ENCODE peak calls at places on chromosome 10, in six cellular contexts. One of them, this sample, is unnamed.

GRCh38 chr10:79898597-79899325 is 50.1 kb downstream of the SFTPD start:
- DNase-seq in PC-3: no peak
- DNase-seq in Peyer's patch: no peak
- DNase-seq in transverse colon: no peak
- DNase-seq in cardiac muscle cell: no peak
- DNase-seq in neuronal stem cell: no peak
- DNase-seq in this sample: no peak

GRCh38 chr10:71077796-71078453 is 134.4 kb upstream of the UNC5B start:
- DNase-seq in PC-3: no peak
- DNase-seq in Peyer's patch: no peak
- DNase-seq in transverse colon: peak; percentile 3
- DNase-seq in cardiac muscle cell: no peak
- DNase-seq in neuronal stem cell: no peak
- DNase-seq in this sample: peak; percentile 4

GRCh38 chr10:28327494-28327886 is 24.6 kb upstream of the MPP7 start:
- DNase-seq in PC-3: no peak
- DNase-seq in Peyer's patch: no peak
- DNase-seq in transverse colon: no peak
- DNase-seq in cardiac muscle cell: peak; percentile 51
- DNase-seq in neuronal stem cell: no peak
- DNase-seq in this sample: no peak

GRCh38 chr10:122196218-122196617 is 74.9 kb upstream of the BTBD16 start:
- DNase-seq in PC-3: no peak
- DNase-seq in Peyer's patch: no peak
- DNase-seq in transverse colon: no peak
- DNase-seq in cardiac muscle cell: no peak
- DNase-seq in neuronal stem cell: no peak
- DNase-seq in this sample: no peak

GRCh38 chr10:82150123-82150900 is 275.3 kb downstream of the NRG3 start:
- DNase-seq in PC-3: no peak
- DNase-seq in Peyer's patch: no peak
- DNase-seq in transverse colon: peak; percentile 20
- DNase-seq in cardiac muscle cell: peak; percentile 69
- DNase-seq in neuronal stem cell: peak; percentile 63
- DNase-seq in this sample: peak; percentile 79

GRCh38 chr10:88810196-88810961 is 7.8 kb downstream of the LIPM start:
- DNase-seq in PC-3: peak; percentile 79
- DNase-seq in Peyer's patch: peak; percentile 17
- DNase-seq in transverse colon: no peak
- DNase-seq in cardiac muscle cell: peak; percentile 69
- DNase-seq in neuronal stem cell: peak; percentile 24
- DNase-seq in this sample: peak; percentile 37

GRCh38 chr10:14074062-14074884 is 256.5 kb downstream of the FRMD4A start:
- DNase-seq in PC-3: peak; percentile 95
- DNase-seq in Peyer's patch: peak; percentile 26
- DNase-seq in transverse colon: peak; percentile 64
- DNase-seq in cardiac muscle cell: peak; percentile 28
- DNase-seq in neuronal stem cell: no peak
- DNase-seq in this sample: no peak

GRCh38 chr10:89029785-89030437 is 39.3 kb downstream of the FAS start:
- DNase-seq in PC-3: peak; percentile 73
- DNase-seq in Peyer's patch: peak; percentile 64
- DNase-seq in transverse colon: peak; percentile 73
- DNase-seq in cardiac muscle cell: peak; percentile 82
- DNase-seq in neuronal stem cell: peak; percentile 60
- DNase-seq in this sample: peak; percentile 64

GRCh38 chr10:35369049-35369760 is 32.9 kb downstream of the CCNY start:
- DNase-seq in PC-3: no peak
- DNase-seq in Peyer's patch: no peak
- DNase-seq in transverse colon: no peak
- DNase-seq in cardiac muscle cell: no peak
- DNase-seq in neuronal stem cell: no peak
- DNase-seq in this sample: no peak

GRCh38 chr10:33483124-33483794 is 148.8 kb upstream of the NRP1 start:
- DNase-seq in PC-3: no peak
- DNase-seq in Peyer's patch: no peak
- DNase-seq in transverse colon: no peak
- DNase-seq in cardiac muscle cell: no peak
- DNase-seq in neuronal stem cell: peak; percentile 52
- DNase-seq in this sample: no peak

GRCh38 chr10:6473430-6473829 is 106.6 kb downstream of the PRKCQ start:
- DNase-seq in PC-3: no peak
- DNase-seq in Peyer's patch: peak; percentile 35
- DNase-seq in transverse colon: peak; percentile 9
- DNase-seq in cardiac muscle cell: no peak
- DNase-seq in neuronal stem cell: no peak
- DNase-seq in this sample: no peak

GRCh38 chr10:10320981-10321380 is 696.7 kb upstream of the CELF2 start:
- DNase-seq in PC-3: no peak
- DNase-seq in Peyer's patch: no peak
- DNase-seq in transverse colon: no peak
- DNase-seq in cardiac muscle cell: no peak
- DNase-seq in neuronal stem cell: no peak
- DNase-seq in this sample: no peak

GRCh38 chr10:101063548-101064414 is 2.0 kb downstream of the KAZALD1 start:
- DNase-seq in PC-3: no peak
- DNase-seq in Peyer's patch: no peak
- DNase-seq in transverse colon: no peak
- DNase-seq in cardiac muscle cell: no peak
- DNase-seq in neuronal stem cell: no peak
- DNase-seq in this sample: peak; percentile 45

GRCh38 chr10:119006451-119007210 is 22.9 kb upstream of the NANOS1 start:
- DNase-seq in PC-3: peak; percentile 98
- DNase-seq in Peyer's patch: no peak
- DNase-seq in transverse colon: peak; percentile 61
- DNase-seq in cardiac muscle cell: no peak
- DNase-seq in neuronal stem cell: no peak
- DNase-seq in this sample: no peak

GRCh38 chr10:83273035-83273434 is 866.3 kb upstream of the GHITM start:
- DNase-seq in PC-3: no peak
- DNase-seq in Peyer's patch: no peak
- DNase-seq in transverse colon: no peak
- DNase-seq in cardiac muscle cell: no peak
- DNase-seq in neuronal stem cell: no peak
- DNase-seq in this sample: no peak

GRCh38 chr10:19876570-19876969 is 60.3 kb downstream of the PLXDC2 start:
- DNase-seq in PC-3: no peak
- DNase-seq in Peyer's patch: no peak
- DNase-seq in transverse colon: no peak
- DNase-seq in cardiac muscle cell: no peak
- DNase-seq in neuronal stem cell: no peak
- DNase-seq in this sample: no peak

GRCh38 chr10:91643700-91644099 is 10.8 kb upstream of the PPP1R3C start:
- DNase-seq in PC-3: peak; percentile 63
- DNase-seq in Peyer's patch: no peak
- DNase-seq in transverse colon: no peak
- DNase-seq in cardiac muscle cell: no peak
- DNase-seq in neuronal stem cell: no peak
- DNase-seq in this sample: peak; percentile 40

GRCh38 chr10:48494611-48495010 is 110.3 kb downstream of the ARHGAP22 start:
- DNase-seq in PC-3: no peak
- DNase-seq in Peyer's patch: peak; percentile 6
- DNase-seq in transverse colon: no peak
- DNase-seq in cardiac muscle cell: no peak
- DNase-seq in neuronal stem cell: no peak
- DNase-seq in this sample: no peak

GRCh38 chr10:100662067-100662466 is 83.3 kb upstream of the PAX2 start:
- DNase-seq in PC-3: no peak
- DNase-seq in Peyer's patch: no peak
- DNase-seq in transverse colon: no peak
- DNase-seq in cardiac muscle cell: no peak
- DNase-seq in neuronal stem cell: no peak
- DNase-seq in this sample: no peak

GRCh38 chr10:60305394-60305892 is 84.2 kb downstream of the ANK3 start:
- DNase-seq in PC-3: no peak
- DNase-seq in Peyer's patch: no peak
- DNase-seq in transverse colon: no peak
- DNase-seq in cardiac muscle cell: no peak
- DNase-seq in neuronal stem cell: no peak
- DNase-seq in this sample: no peak

GRCh38 chr10:99742701-99743100 is 10.7 kb downstream of the CUTC start:
- DNase-seq in PC-3: peak; percentile 46
- DNase-seq in Peyer's patch: no peak
- DNase-seq in transverse colon: no peak
- DNase-seq in cardiac muscle cell: no peak
- DNase-seq in neuronal stem cell: no peak
- DNase-seq in this sample: no peak

GRCh38 chr10:114868801-114869200 is 47.2 kb downstream of the FHIP2A start:
- DNase-seq in PC-3: peak; percentile 53
- DNase-seq in Peyer's patch: no peak
- DNase-seq in transverse colon: no peak
- DNase-seq in cardiac muscle cell: no peak
- DNase-seq in neuronal stem cell: no peak
- DNase-seq in this sample: no peak

GRCh38 chr10:51542863-51543262 is 156.5 kb downstream of the CSTF2T start:
- DNase-seq in PC-3: no peak
- DNase-seq in Peyer's patch: no peak
- DNase-seq in transverse colon: no peak
- DNase-seq in cardiac muscle cell: no peak
- DNase-seq in neuronal stem cell: no peak
- DNase-seq in this sample: no peak

GRCh38 chr10:118332247-118332646 is 9.9 kb downstream of the FAM204A start:
- DNase-seq in PC-3: no peak
- DNase-seq in Peyer's patch: no peak
- DNase-seq in transverse colon: no peak
- DNase-seq in cardiac muscle cell: no peak
- DNase-seq in neuronal stem cell: no peak
- DNase-seq in this sample: no peak

DNA sequence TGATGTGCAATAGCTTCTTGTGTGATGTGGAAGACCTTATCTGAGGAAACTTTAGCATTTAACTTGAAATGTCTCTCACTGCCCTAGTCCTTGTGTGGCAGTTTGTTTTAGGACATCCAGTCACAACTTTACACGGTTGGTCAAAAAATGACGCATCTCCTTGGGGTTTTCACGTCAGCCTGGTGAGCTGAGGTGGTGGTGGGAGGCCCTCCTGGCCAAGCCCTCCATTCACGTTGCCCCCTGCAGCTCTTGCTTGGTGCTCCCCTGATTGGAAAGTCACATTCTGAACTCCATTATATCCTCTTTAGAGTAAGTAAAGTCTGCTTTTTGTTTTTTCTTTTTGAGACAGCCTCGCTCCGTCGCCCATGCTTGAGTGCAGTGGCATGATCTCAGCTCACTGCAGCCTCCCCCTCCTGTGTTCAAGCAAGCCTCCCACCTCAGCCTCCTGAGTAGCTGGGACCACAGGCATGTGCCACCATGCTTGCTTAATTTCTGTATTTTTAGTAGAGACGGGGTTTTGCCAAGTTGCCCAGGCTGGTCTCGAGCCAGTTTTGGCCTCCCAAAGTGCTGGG is 7.5 kb downstream of the PGAM1 start:
- DNase-seq in PC-3: no peak
- DNase-seq in Peyer's patch: no peak
- DNase-seq in transverse colon: no peak
- DNase-seq in cardiac muscle cell: no peak
- DNase-seq in neuronal stem cell: no peak
- DNase-seq in this sample: no peak
- H3K36me3 ChIP-seq in PC-3: peaks cover 33% of the 10 kb centered on the region
- H3K36me3 ChIP-seq in Peyer's patch: no peaks in the 10 kb centered on the region
- H3K36me3 ChIP-seq in transverse colon: peaks cover 61% of the 10 kb centered on the region
- H3K36me3 ChIP-seq in cardiac muscle cell: peaks cover 64% of the 10 kb centered on the region
- H3K36me3 ChIP-seq in neuronal stem cell: peaks cover 87% of the 10 kb centered on the region
- H3K36me3 ChIP-seq in this sample: peaks cover 82% of the 10 kb centered on the region

DNA sequence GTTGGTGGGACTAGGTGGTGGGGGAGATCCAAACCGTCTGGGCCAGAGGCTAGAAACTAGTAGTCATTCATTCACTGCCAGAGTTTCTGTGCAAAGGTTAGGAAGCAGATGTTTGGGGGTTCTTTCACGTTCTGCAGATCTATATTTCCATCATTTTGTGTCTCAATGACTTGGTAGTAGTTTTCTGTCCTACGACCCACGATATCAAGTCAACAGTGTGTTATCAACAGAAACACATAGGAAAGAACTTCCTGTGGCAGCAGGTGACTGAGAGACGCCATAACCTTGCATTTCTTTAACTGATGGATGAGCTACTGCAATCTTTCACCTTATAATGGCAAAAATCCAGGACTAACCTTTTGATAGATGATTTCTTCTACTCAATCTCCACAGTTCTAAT is 1.8 kb downstream of the CEP55 start:
- DNase-seq in PC-3: no peak
- DNase-seq in Peyer's patch: no peak
- DNase-seq in transverse colon: no peak
- DNase-seq in cardiac muscle cell: no peak
- DNase-seq in neuronal stem cell: no peak
- DNase-seq in this sample: no peak
- H3K4me3 ChIP-seq in PC-3: peak overlapping the region; percentile 98
- H3K4me3 ChIP-seq in Peyer's patch: no peak overlapping the region
- H3K4me3 ChIP-seq in transverse colon: no peak overlapping the region
- H3K4me3 ChIP-seq in cardiac muscle cell: no peak overlapping the region
- H3K4me3 ChIP-seq in neuronal stem cell: peak overlapping the region; percentile 18
- H3K4me3 ChIP-seq in this sample: no peak overlapping the region

GRCh38 chr10:124626759-124627380 is 117.3 kb downstream of the FAM53B start:
- DNase-seq in PC-3: peak; percentile 49
- DNase-seq in Peyer's patch: peak; percentile 79
- DNase-seq in transverse colon: peak; percentile 83
- DNase-seq in cardiac muscle cell: no peak
- DNase-seq in neuronal stem cell: no peak
- DNase-seq in this sample: no peak
- H3K27ac ChIP-seq in PC-3: no peak overlapping the region
- H3K27ac ChIP-seq in Peyer's patch: peak overlapping the region; percentile 57
- H3K27ac ChIP-seq in transverse colon: peak overlapping the region; percentile 55
- H3K27ac ChIP-seq in cardiac muscle cell: no peak overlapping the region
- H3K27ac ChIP-seq in neuronal stem cell: no peak overlapping the region
- H3K27ac ChIP-seq in this sample: no peak overlapping the region

GRCh38 chr10:43647576-43647975 is 1.1 kb downstream of the ZNF32 start:
- DNase-seq in PC-3: no peak
- DNase-seq in Peyer's patch: no peak
- DNase-seq in transverse colon: no peak
- DNase-seq in cardiac muscle cell: no peak
- DNase-seq in neuronal stem cell: no peak
- DNase-seq in this sample: no peak

GRCh38 chr10:43648392-43649148 is at the start of gene ZNF32:
- DNase-seq in PC-3: peak; percentile 92
- DNase-seq in Peyer's patch: peak; percentile 74
- DNase-seq in transverse colon: peak; percentile 84
- DNase-seq in cardiac muscle cell: peak; percentile 93
- DNase-seq in neuronal stem cell: peak; percentile 90
- DNase-seq in this sample: peak; percentile 88

GRCh38 chr10:43645866-43646265 is 2.8 kb downstream of the ZNF32 start:
- DNase-seq in PC-3: no peak
- DNase-seq in Peyer's patch: no peak
- DNase-seq in transverse colon: no peak
- DNase-seq in cardiac muscle cell: no peak
- DNase-seq in neuronal stem cell: no peak
- DNase-seq in this sample: no peak

GRCh38 chr10:43648083-43648391 is 644 bp downstream of the ZNF32 start:
- DNase-seq in PC-3: no peak
- DNase-seq in Peyer's patch: no peak
- DNase-seq in transverse colon: no peak
- DNase-seq in cardiac muscle cell: no peak
- DNase-seq in neuronal stem cell: no peak
- DNase-seq in this sample: no peak

DNA sequence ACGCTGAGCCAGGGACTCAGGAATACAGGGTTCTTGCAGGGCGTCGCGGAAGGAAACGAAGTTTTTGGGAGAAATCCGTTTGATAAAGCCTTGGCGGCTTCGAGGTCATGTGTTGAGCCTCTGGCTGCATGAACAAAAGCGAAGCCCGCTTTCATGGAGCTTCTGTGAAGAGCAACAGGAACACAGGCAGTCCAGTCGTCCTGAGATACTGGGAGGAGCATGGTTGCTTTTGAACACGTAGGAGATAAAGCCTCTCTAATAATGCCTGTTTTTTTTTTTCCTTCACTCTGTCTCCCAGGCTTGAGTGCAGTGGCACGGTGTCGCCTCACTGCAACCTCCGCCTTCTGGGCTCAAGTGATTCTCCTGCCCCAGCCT is 455 bp upstream of the ZNF32 start:
- DNase-seq in PC-3: no peak
- DNase-seq in Peyer's patch: no peak
- DNase-seq in transverse colon: no peak
- DNase-seq in cardiac muscle cell: no peak
- DNase-seq in neuronal stem cell: no peak
- DNase-seq in this sample: no peak
- H3K36me3 ChIP-seq in PC-3: peaks cover 25% of the 10 kb centered on the region
- H3K36me3 ChIP-seq in Peyer's patch: no peaks in the 10 kb centered on the region
- H3K36me3 ChIP-seq in transverse colon: peaks cover 26% of the 10 kb centered on the region
- H3K36me3 ChIP-seq in cardiac muscle cell: peaks cover 11% of the 10 kb centered on the region
- H3K36me3 ChIP-seq in neuronal stem cell: peaks cover 30% of the 10 kb centered on the region
- H3K36me3 ChIP-seq in this sample: peaks cover 27% of the 10 kb centered on the region

This sample was measured in WERI-Rb-1.